ENCODE peak calls at places on chromosomes 13 and 19, in six cellular contexts. One of them, this sample, is unnamed.

GRCh38 chr13:98141938-98142426 is 912 bp upstream of the FARP1 start:
- DNase-seq in NCI-H1105 treated with DMSO at 0.1 percent for 48 hours: no peak
- DNase-seq in AG04450: no peak
- DNase-seq in frontal cortex: no peak
- DNase-seq in T-cell: no peak
- DNase-seq in caudate nucleus: no peak
- DNase-seq in this sample: no peak

GRCh38 chr13:106906431-106906996 is 338.6 kb upstream of the ARGLU1 start:
- DNase-seq in NCI-H1105 treated with DMSO at 0.1 percent for 48 hours: no peak
- DNase-seq in AG04450: no peak
- DNase-seq in frontal cortex: no peak
- DNase-seq in T-cell: no peak
- DNase-seq in caudate nucleus: no peak
- DNase-seq in this sample: no peak

GRCh38 chr19:32662186-32662585 is 12.8 kb downstream of the ANKRD27 start:
- DNase-seq in NCI-H1105 treated with DMSO at 0.1 percent for 48 hours: no peak
- DNase-seq in AG04450: no peak
- DNase-seq in frontal cortex: no peak
- DNase-seq in T-cell: no peak
- DNase-seq in caudate nucleus: no peak
- DNase-seq in this sample: no peak

GRCh38 chr19:7908742-7909461 is 5.2 kb downstream of the MAP2K7 start:
- DNase-seq in NCI-H1105 treated with DMSO at 0.1 percent for 48 hours: no peak
- DNase-seq in AG04450: no peak
- DNase-seq in frontal cortex: no peak
- DNase-seq in T-cell: no peak
- DNase-seq in caudate nucleus: no peak
- DNase-seq in this sample: no peak

GRCh38 chr19:43774103-43774939 is 6.5 kb downstream of the KCNN4 start:
- DNase-seq in NCI-H1105 treated with DMSO at 0.1 percent for 48 hours: no peak
- DNase-seq in AG04450: no peak
- DNase-seq in frontal cortex: peak; percentile 59
- DNase-seq in T-cell: no peak
- DNase-seq in caudate nucleus: peak; percentile 8
- DNase-seq in this sample: no peak

GRCh38 chr19:19062454-19063182 is 1.2 kb upstream of the SLC25A42 start:
- DNase-seq in NCI-H1105 treated with DMSO at 0.1 percent for 48 hours: no peak
- DNase-seq in AG04450: peak; percentile 11
- DNase-seq in frontal cortex: no peak
- DNase-seq in T-cell: no peak
- DNase-seq in caudate nucleus: no peak
- DNase-seq in this sample: peak; percentile 44

GRCh38 chr13:31967155-31967554 is 64.4 kb upstream of the FRY start:
- DNase-seq in NCI-H1105 treated with DMSO at 0.1 percent for 48 hours: no peak
- DNase-seq in AG04450: no peak
- DNase-seq in frontal cortex: no peak
- DNase-seq in T-cell: no peak
- DNase-seq in caudate nucleus: no peak
- DNase-seq in this sample: no peak

GRCh38 chr13:66689037-66689619 is 541.0 kb downstream of the PCDH9 start:
- DNase-seq in NCI-H1105 treated with DMSO at 0.1 percent for 48 hours: peak; percentile 27
- DNase-seq in AG04450: no peak
- DNase-seq in frontal cortex: no peak
- DNase-seq in T-cell: no peak
- DNase-seq in caudate nucleus: no peak
- DNase-seq in this sample: no peak

GRCh38 chr13:26964278-26965057 is 203.9 kb upstream of the GPR12 start:
- DNase-seq in NCI-H1105 treated with DMSO at 0.1 percent for 48 hours: no peak
- DNase-seq in AG04450: no peak
- DNase-seq in frontal cortex: no peak
- DNase-seq in T-cell: no peak
- DNase-seq in caudate nucleus: no peak
- DNase-seq in this sample: no peak

GRCh38 chr19:13099073-13099999 is 3.3 kb downstream of the LYL1 start:
- DNase-seq in NCI-H1105 treated with DMSO at 0.1 percent for 48 hours: no peak
- DNase-seq in AG04450: no peak
- DNase-seq in frontal cortex: peak; percentile 62
- DNase-seq in T-cell: peak; percentile 81
- DNase-seq in caudate nucleus: no peak
- DNase-seq in this sample: no peak

GRCh38 chr19:7772752-7773291 is 9.8 kb downstream of the CLEC4M start:
- DNase-seq in NCI-H1105 treated with DMSO at 0.1 percent for 48 hours: no peak
- DNase-seq in AG04450: no peak
- DNase-seq in frontal cortex: no peak
- DNase-seq in T-cell: no peak
- DNase-seq in caudate nucleus: no peak
- DNase-seq in this sample: peak; percentile 76

GRCh38 chr13:30837227-30838159 is 68.6 kb upstream of the MEDAG start:
- DNase-seq in NCI-H1105 treated with DMSO at 0.1 percent for 48 hours: no peak
- DNase-seq in AG04450: no peak
- DNase-seq in frontal cortex: no peak
- DNase-seq in T-cell: no peak
- DNase-seq in caudate nucleus: no peak
- DNase-seq in this sample: no peak

GRCh38 chr13:110056640-110057039 is 250.3 kb downstream of the COL4A1 start:
- DNase-seq in NCI-H1105 treated with DMSO at 0.1 percent for 48 hours: no peak
- DNase-seq in AG04450: no peak
- DNase-seq in frontal cortex: no peak
- DNase-seq in T-cell: no peak
- DNase-seq in caudate nucleus: no peak
- DNase-seq in this sample: no peak

GRCh38 chr13:78100481-78100880 is 181.8 kb upstream of the EDNRB start:
- DNase-seq in NCI-H1105 treated with DMSO at 0.1 percent for 48 hours: no peak
- DNase-seq in AG04450: no peak
- DNase-seq in frontal cortex: no peak
- DNase-seq in T-cell: no peak
- DNase-seq in caudate nucleus: no peak
- DNase-seq in this sample: no peak

GRCh38 chr13:21075303-21076264 is 14.2 kb upstream of the LATS2 start:
- DNase-seq in NCI-H1105 treated with DMSO at 0.1 percent for 48 hours: no peak
- DNase-seq in AG04450: no peak
- DNase-seq in frontal cortex: no peak
- DNase-seq in T-cell: no peak
- DNase-seq in caudate nucleus: no peak
- DNase-seq in this sample: no peak

GRCh38 chr19:54147676-54148075 is 10.1 kb downstream of the CNOT3 start:
- DNase-seq in NCI-H1105 treated with DMSO at 0.1 percent for 48 hours: no peak
- DNase-seq in AG04450: no peak
- DNase-seq in frontal cortex: no peak
- DNase-seq in T-cell: no peak
- DNase-seq in caudate nucleus: no peak
- DNase-seq in this sample: no peak

GRCh38 chr13:46624353-46624752 is 71.4 kb downstream of the LRCH1 start:
- DNase-seq in NCI-H1105 treated with DMSO at 0.1 percent for 48 hours: no peak
- DNase-seq in AG04450: no peak
- DNase-seq in frontal cortex: no peak
- DNase-seq in T-cell: no peak
- DNase-seq in caudate nucleus: no peak
- DNase-seq in this sample: no peak

GRCh38 chr13:36666482-36667264 is 7.1 kb upstream of the SERTM1 start:
- DNase-seq in NCI-H1105 treated with DMSO at 0.1 percent for 48 hours: peak; percentile 2
- DNase-seq in AG04450: no peak
- DNase-seq in frontal cortex: no peak
- DNase-seq in T-cell: no peak
- DNase-seq in caudate nucleus: no peak
- DNase-seq in this sample: no peak

GRCh38 chr19:29631450-29631849 is 25.4 kb downstream of the POP4 start:
- DNase-seq in NCI-H1105 treated with DMSO at 0.1 percent for 48 hours: no peak
- DNase-seq in AG04450: no peak
- DNase-seq in frontal cortex: no peak
- DNase-seq in T-cell: no peak
- DNase-seq in caudate nucleus: no peak
- DNase-seq in this sample: no peak

GRCh38 chr13:51541809-51542258 is 42.4 kb upstream of the WDFY2 start:
- DNase-seq in NCI-H1105 treated with DMSO at 0.1 percent for 48 hours: no peak
- DNase-seq in AG04450: no peak
- DNase-seq in frontal cortex: no peak
- DNase-seq in T-cell: no peak
- DNase-seq in caudate nucleus: no peak
- DNase-seq in this sample: no peak

This sample was measured in mammary epithelial cell.